ENCODE peak calls at places on chromosomes 5 and 9, in six cellular contexts. A, J, M, Y, Q and E are unnamed samples.

GRCh38 chr9:93827545-93828330 is 127.4 kb downstream of the BARX1 start:
- DNase-seq in A (peak), J (peak), M (peak), Y (peak), Q (peak), E (peak)

GRCh38 chr9:17401858-17402257 is 177.0 kb upstream of the SH3GL2 start:
- DNase-seq in A (no peak), J (no peak), M (no peak), Y (no peak), Q (no peak), E (no peak)

GRCh38 chr9:137610944-137611343 is 5.5 kb downstream of the ARRDC1 start:
- DNase-seq in A (no peak), J (no peak), M (peak), Y (no peak), Q (no peak), E (peak)

GRCh38 chr9:109325089-109325488 is 4.2 kb upstream of the EPB41L4B start:
- DNase-seq in A (no peak), J (no peak), M (no peak), Y (no peak), Q (no peak), E (no peak)

GRCh38 chr9:22425551-22425950 is 21.1 kb upstream of the DMRTA1 start:
- DNase-seq in A (no peak), J (no peak), M (no peak), Y (no peak), Q (no peak), E (no peak)

GRCh38 chr5:60883229-60883628 is 39.2 kb upstream of the ELOVL7 start:
- DNase-seq in A (no peak), J (no peak), M (no peak), Y (no peak), Q (no peak), E (peak)

GRCh38 chr5:132887326-132887725 is 13.9 kb downstream of the LEAP2 start:
- DNase-seq in A (no peak), J (no peak), M (no peak), Y (no peak), Q (no peak), E (no peak)

GRCh38 chr5:7717691-7718090 is 133.2 kb downstream of the CFAP90 start:
- DNase-seq in A (no peak), J (no peak), M (no peak), Y (no peak), Q (no peak), E (no peak)

GRCh38 chr5:142872795-142873194 is 102.6 kb downstream of the ARHGAP26 start:
- DNase-seq in A (peak), J (no peak), M (peak), Y (no peak), Q (no peak), E (peak)

GRCh38 chr5:180718810-180719453 is 20.9 kb downstream of the OR2Y1 start:
- DNase-seq in A (peak), J (no peak), M (peak), Y (no peak), Q (no peak), E (peak)

GRCh38 chr5:80659111-80659510 is 4.3 kb upstream of the DHFR start:
- DNase-seq in A (no peak), J (no peak), M (no peak), Y (no peak), Q (no peak), E (no peak)

GRCh38 chr9:109329274-109330258 is 8.7 kb upstream of the EPB41L4B start:
- DNase-seq in A (peak), J (peak), M (peak), Y (peak), Q (no peak), E (peak)

GRCh38 chr5:173592050-173592669 is 24.3 kb downstream of the BOD1 start:
- DNase-seq in A (no peak), J (no peak), M (peak), Y (no peak), Q (peak), E (no peak)

GRCh38 chr9:81874926-81875325 is 53.3 kb upstream of the SPATA31D4 start:
- DNase-seq in A (peak), J (no peak), M (no peak), Y (no peak), Q (no peak), E (no peak)

GRCh38 chr5:143113461-143113860 is 290.0 kb downstream of the NR3C1 start:
- DNase-seq in A (no peak), J (no peak), M (no peak), Y (no peak), Q (no peak), E (no peak)

GRCh38 chr5:141135030-141135717 is at the start of gene PCDHB5:
- DNase-seq in A (no peak), J (no peak), M (no peak), Y (no peak), Q (no peak), E (no peak)
- TF ChIP-seq CTCF in A (no peak), J (peak), M (peak), Y (peak), Q (peak), E (peak)

GRCh38 chr9:136013524-136014034 is 52.4 kb upstream of the UBAC1 start:
- DNase-seq in A (no peak), J (no peak), M (no peak), Y (no peak), Q (no peak), E (no peak)
- H3K27ac ChIP-seq in A (no peak), J (peak), M (no peak), Y (no peak), Q (no peak), E (no peak)

GRCh38 chr9:79155308-79155707 is 416.5 kb upstream of the TLE4 start:
- DNase-seq in A (no peak), J (no peak), M (no peak), Y (no peak), Q (no peak), E (peak)
- TF ChIP-seq CTCF in A (no peak), J (no peak), M (no peak), Y (no peak), Q (no peak), E (no peak)

GRCh38 chr9:18636781-18637180 is 162.8 kb downstream of the ADAMTSL1 start:
- DNase-seq in A (no peak), J (no peak), M (no peak), Y (no peak), Q (no peak), E (no peak)
- H3K27ac ChIP-seq in A (no peak), J (no peak), M (no peak), Y (no peak), Q (no peak), E (no peak)

GRCh38 chr9:112299514-112299913 is 33.9 kb downstream of the PTBP3 start:
- DNase-seq in A (no peak), J (no peak), M (no peak), Y (no peak), Q (no peak), E (peak)

GRCh38 chr9:112295174-112295573 is 38.2 kb downstream of the PTBP3 start:
- DNase-seq in A (no peak), J (no peak), M (no peak), Y (no peak), Q (no peak), E (no peak)

GRCh38 chr9:112301420-112301819 is 32.0 kb downstream of the PTBP3 start:
- DNase-seq in A (no peak), J (no peak), M (no peak), Y (no peak), Q (no peak), E (no peak)

GRCh38 chr9:112296929-112297328 is 36.5 kb downstream of the PTBP3 start:
- DNase-seq in A (no peak), J (no peak), M (no peak), Y (no peak), Q (no peak), E (no peak)
- TF ChIP-seq CTCF in A (no peak), J (no peak), M (no peak), Y (no peak), Q (no peak), E (no peak)

DNA sequence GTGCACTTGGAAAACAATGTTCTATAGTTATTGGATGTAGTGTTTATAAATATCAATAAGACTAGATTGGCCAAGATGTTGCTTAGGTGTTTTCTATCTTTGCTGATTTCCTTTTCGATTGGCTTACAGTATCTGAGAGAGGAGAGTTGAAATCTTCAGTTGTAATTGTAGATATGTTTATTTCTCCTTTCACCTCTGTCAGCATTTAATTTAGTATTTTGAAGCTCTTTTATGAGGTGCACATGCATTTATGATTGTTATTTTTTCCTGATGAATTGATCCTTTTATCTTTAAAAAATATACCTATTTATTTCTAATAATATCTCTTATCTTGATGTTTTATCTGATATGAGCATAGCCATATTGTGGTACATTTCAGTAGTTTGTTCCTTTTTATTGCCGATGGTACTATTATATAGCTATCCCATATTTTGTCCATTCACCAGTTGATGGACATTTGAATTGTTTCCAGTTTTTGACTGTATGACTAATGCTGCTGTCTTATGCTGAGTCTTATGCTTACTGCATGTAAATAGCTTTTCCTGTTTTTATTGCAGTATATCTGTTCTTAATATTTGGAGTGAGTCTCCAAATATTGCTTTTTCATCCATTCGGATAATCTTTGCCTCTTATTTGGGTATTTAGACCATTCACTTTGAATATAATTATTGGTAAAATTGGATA is 34.7 kb downstream of the ERCC6L2 start:
- DNase-seq in A (no peak), J (no peak), M (no peak), Y (no peak), Q (no peak), E (peak)
- H3K27ac ChIP-seq in A (no peak), J (no peak), M (no peak), Y (no peak), Q (no peak), E (no peak)

DNA sequence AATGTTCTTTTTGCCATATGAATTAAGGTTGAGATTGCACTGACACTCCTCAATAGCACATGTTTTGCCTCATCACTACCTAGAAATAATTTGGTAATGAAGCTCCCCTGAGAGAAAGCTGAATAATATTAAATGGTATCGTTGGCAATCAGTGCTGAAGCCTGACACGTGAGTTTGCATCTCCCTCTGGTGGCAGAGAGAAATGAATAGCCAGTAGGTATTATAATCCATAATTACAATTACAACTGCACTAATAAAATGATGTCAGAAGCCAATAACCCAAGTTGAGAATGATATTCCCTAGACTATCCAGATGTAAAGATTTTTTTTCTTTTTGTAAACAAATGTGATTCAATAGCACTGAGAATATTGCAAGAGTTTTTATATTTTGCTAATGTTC is 700.3 kb downstream of the PTPRD start:
- DNase-seq in A (no peak), J (no peak), M (no peak), Y (no peak), Q (no peak), E (peak)
- TF ChIP-seq CTCF in A (no peak), J (no peak), M (peak), Y (no peak), Q (no peak), E (peak)